ENCODE peak calls at places on chromosomes 12 and 14, in six cellular contexts. Z is RWPE2, M is colonic mucosa, L is cardiac muscle cell, T is heart right ventricle, J is Peyer's patch. I is an unnamed sample. For H3K27me3 and H3K36me3, the result is how much of the 10 kb centered on the place peaks cover.

GRCh38 chr12:69570545-69571399 is 14.5 kb upstream of the CCT2 start:
- DNase-seq in Z (no peak), M (peak), L (peak), T (no peak), J (no peak), I (peak)

GRCh38 chr12:77947746-77948145 is 117.1 kb downstream of the NAV3 start:
- DNase-seq in Z (no peak), M (no peak), L (no peak), T (no peak), J (no peak), I (no peak)

GRCh38 chr12:27505124-27505523 is 18.9 kb upstream of the PPFIBP1 start:
- DNase-seq in Z (no peak), M (no peak), L (peak), T (no peak), J (no peak), I (no peak)

GRCh38 chr14:105989746-105990302 is 463.4 kb downstream of the TMEM121 start:
- DNase-seq in Z (no peak), M (no peak), L (no peak), T (no peak), J (no peak), I (peak)

GRCh38 chr12:131831635-131832041 is 3.4 kb downstream of the MMP17 start:
- DNase-seq in Z (no peak), M (no peak), L (peak), T (no peak), J (peak), I (no peak)

GRCh38 chr12:108675792-108676191 is 42.1 kb upstream of the SELPLG start:
- DNase-seq in Z (no peak), M (no peak), L (no peak), T (no peak), J (no peak), I (no peak)

GRCh38 chr12:49825360-49825970 is 2.7 kb downstream of the NCKAP5L start:
- DNase-seq in Z (no peak), M (no peak), L (peak), T (no peak), J (no peak), I (no peak)

GRCh38 chr12:117897379-117898161 is 71.2 kb downstream of the KSR2 start:
- DNase-seq in Z (no peak), M (no peak), L (no peak), T (no peak), J (no peak), I (no peak)

GRCh38 chr14:58805057-58805456 is 167.3 kb downstream of the DACT1 start:
- DNase-seq in Z (no peak), M (no peak), L (peak), T (no peak), J (no peak), I (no peak)

GRCh38 chr12:57584050-57584449 is 6.9 kb upstream of the PIP4K2C start:
- DNase-seq in Z (no peak), M (no peak), L (no peak), T (no peak), J (no peak), I (no peak)

GRCh38 chr12:57549909-57550627 is at the start of gene KIF5A:
- DNase-seq in Z (no peak), M (no peak), L (no peak), T (no peak), J (no peak), I (no peak)

GRCh38 chr12:16854465-16854864 is 248.5 kb upstream of the LMO3 start:
- DNase-seq in Z (no peak), M (no peak), L (no peak), T (no peak), J (no peak), I (no peak)

GRCh38 chr14:89669209-89669608 is 252.2 kb upstream of the FOXN3 start:
- DNase-seq in Z (no peak), M (no peak), L (no peak), T (no peak), J (no peak), I (no peak)

GRCh38 chr12:75703131-75703530 is 191.7 kb upstream of the KRR1 start:
- DNase-seq in Z (no peak), M (no peak), L (no peak), T (no peak), J (no peak), I (no peak)

GRCh38 chr14:100698066-100698465 is 28.6 kb upstream of the DLK1 start:
- DNase-seq in Z (no peak), M (no peak), L (no peak), T (no peak), J (no peak), I (no peak)

GRCh38 chr14:104970231-104971068 is 7.7 kb downstream of the AHNAK2 start:
- DNase-seq in Z (peak), M (peak), L (peak), T (peak), J (no peak), I (no peak)

GRCh38 chr12:28222081-28222700 is 31.9 kb downstream of the CCDC91 start:
- DNase-seq in Z (no peak), M (no peak), L (no peak), T (no peak), J (no peak), I (no peak)

GRCh38 chr12:91851741-91852477 is 293.7 kb downstream of the BTG1 start:
- DNase-seq in Z (no peak), M (no peak), L (no peak), T (no peak), J (no peak), I (no peak)

GRCh38 chr14:56059054-56059453 is 59.2 kb upstream of the PELI2 start:
- DNase-seq in Z (no peak), M (no peak), L (peak), T (no peak), J (no peak), I (peak)

GRCh38 chr12:106452309-106452708 is 94.8 kb downstream of the POLR3B start:
- DNase-seq in Z (no peak), M (no peak), L (no peak), T (no peak), J (no peak), I (no peak)

GRCh38 chr12:9761407-9761736 is 671 bp upstream of the CD69 start:
- DNase-seq in Z (no peak), M (no peak), L (no peak), T (no peak), J (no peak), I (peak)

GRCh38 chr12:49998453-49998852 is 25.7 kb downstream of the AQP6 start:
- DNase-seq in Z (no peak), M (no peak), L (no peak), T (no peak), J (no peak), I (no peak)

GRCh38 chr12:97396989-97397388 is 65.6 kb upstream of the RMST start:
- DNase-seq in Z (no peak), M (no peak), L (no peak), T (no peak), J (no peak), I (no peak)

GRCh38 chr12:123952037-123952436 is 20.6 kb downstream of the CCDC92 start:
- DNase-seq in Z (no peak), M (no peak), L (no peak), T (no peak), J (no peak), I (no peak)

GRCh38 chr14:84065811-84066210 is 1464.1 kb upstream of the FLRT2 start:
- DNase-seq in Z (no peak), M (no peak), L (no peak), T (no peak), J (no peak), I (no peak)

GRCh38 chr14:93013368-93013719 is 90.4 kb downstream of the CHGA start:
- DNase-seq in Z (no peak), M (no peak), L (peak), T (no peak), J (no peak), I (no peak)

GRCh38 chr12:97899956-97900355 is 437.4 kb downstream of the RMST start:
- DNase-seq in Z (no peak), M (no peak), L (no peak), T (no peak), J (no peak), I (no peak)

GRCh38 chr12:115070313-115070712 is 386.3 kb upstream of the TBX3 start:
- DNase-seq in Z (no peak), M (no peak), L (no peak), T (no peak), J (no peak), I (no peak)

GRCh38 chr12:46915082-46915481 is 89.3 kb upstream of the SLC38A4 start:
- DNase-seq in Z (no peak), M (peak), L (peak), T (no peak), J (no peak), I (no peak)

GRCh38 chr14:90368946-90369721 is 27.7 kb upstream of the CALM1 start:
- DNase-seq in Z (no peak), M (peak), L (no peak), T (no peak), J (no peak), I (peak)

GRCh38 chr14:61891251-61891650 is 129.0 kb downstream of the SNAPC1 start:
- DNase-seq in Z (no peak), M (no peak), L (peak), T (no peak), J (no peak), I (no peak)

GRCh38 chr14:65412881-65413738 is 580 bp downstream of the FUT8 start:
- DNase-seq in Z (peak), M (peak), L (peak), T (no peak), J (peak), I (peak)

GRCh38 chr12:57149309-57149900 is 2.0 kb upstream of the LRP1-AS start:
- DNase-seq in Z (no peak), M (peak), L (peak), T (peak), J (peak), I (peak)

GRCh38 chr12:104072099-104072498 is 7.8 kb downstream of the HCFC2 start:
- DNase-seq in Z (no peak), M (no peak), L (no peak), T (no peak), J (no peak), I (no peak)

GRCh38 chr12:214005-214736 is at the start of gene SLC6A12:
- DNase-seq in Z (no peak), M (no peak), L (peak), T (no peak), J (no peak), I (peak)

GRCh38 chr14:22370084-22370847 is 218.8 kb downstream of the DAD1 start:
- DNase-seq in Z (no peak), M (no peak), L (peak), T (no peak), J (no peak), I (no peak)

GRCh38 chr12:121803861-121804416 is at the start of gene SETD1B:
- DNase-seq in Z (peak), M (peak), L (peak), T (peak), J (peak), I (peak)

GRCh38 chr14:67413806-67414769 is 2.1 kb upstream of the PLEK2 start:
- DNase-seq in Z (peak), M (no peak), L (peak), T (no peak), J (no peak), I (no peak)

DNA sequence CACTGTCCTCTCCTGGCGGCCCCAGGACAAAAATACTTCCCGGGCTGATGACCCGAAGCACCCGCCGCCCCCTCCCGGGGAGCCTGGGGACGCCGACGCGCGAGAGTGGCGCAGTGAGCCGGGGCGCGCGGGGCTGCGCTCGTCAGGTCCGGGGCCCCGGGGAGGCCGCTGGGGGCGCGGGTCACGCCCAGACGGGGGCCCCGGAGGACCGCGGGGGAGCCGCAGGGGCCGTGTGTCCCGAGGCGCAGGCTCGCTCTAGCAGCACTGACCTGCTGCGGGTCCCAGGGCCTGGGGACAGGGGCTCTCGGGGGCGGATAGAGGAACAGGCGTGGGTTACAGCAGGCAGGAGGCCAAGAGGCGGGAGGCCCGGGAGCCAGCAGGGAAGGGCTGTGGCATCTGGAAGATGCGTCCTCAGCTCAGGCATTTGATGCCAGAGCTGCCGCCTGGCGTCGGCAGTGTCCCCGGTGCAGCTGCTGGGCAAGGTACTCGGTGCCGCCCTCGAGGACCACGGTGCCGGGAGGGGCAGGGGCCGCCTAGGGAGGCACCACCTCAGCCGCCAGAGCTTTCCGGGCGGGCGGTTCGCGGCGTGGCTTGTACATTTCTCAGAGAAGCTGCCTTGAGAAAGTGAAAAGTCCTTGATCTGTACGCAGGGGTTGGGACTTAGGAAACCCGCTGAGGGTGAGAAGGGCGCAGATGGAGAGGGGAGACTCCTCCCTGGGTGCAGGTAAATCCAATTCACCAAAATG is 1.2 kb downstream of the WNT5B start:
- DNase-seq in Z (no peak), M (peak), L (peak), T (peak), J (peak), I (peak)
- H3K27me3 ChIP-seq in Z (under half), M (under half), L (under half), T (under half), J (under half), I (under half)

GRCh38 chr12:54000774-54001114 is 783 bp downstream of the HOXC9 start:
- DNase-seq in Z (no peak), M (no peak), L (no peak), T (no peak), J (no peak), I (no peak)
- H3K4me3 ChIP-seq in Z (peak), M (no peak), L (no peak), T (no peak), J (peak), I (no peak)

GRCh38 chr12:54412348-54412747 is 6.7 kb downstream of the ITGA5 start:
- DNase-seq in Z (no peak), M (no peak), L (no peak), T (no peak), J (no peak), I (no peak)

GRCh38 chr12:54412786-54413185 is 6.3 kb downstream of the ITGA5 start:
- DNase-seq in Z (no peak), M (no peak), L (no peak), T (no peak), J (no peak), I (no peak)

GRCh38 chr12:54411398-54412241 is 7.4 kb downstream of the ITGA5 start:
- DNase-seq in Z (peak), M (no peak), L (peak), T (peak), J (no peak), I (no peak)

GRCh38 chr12:54407183-54407905 is 11.7 kb downstream of the ITGA5 start:
- DNase-seq in Z (no peak), M (no peak), L (no peak), T (no peak), J (no peak), I (no peak)

DNA sequence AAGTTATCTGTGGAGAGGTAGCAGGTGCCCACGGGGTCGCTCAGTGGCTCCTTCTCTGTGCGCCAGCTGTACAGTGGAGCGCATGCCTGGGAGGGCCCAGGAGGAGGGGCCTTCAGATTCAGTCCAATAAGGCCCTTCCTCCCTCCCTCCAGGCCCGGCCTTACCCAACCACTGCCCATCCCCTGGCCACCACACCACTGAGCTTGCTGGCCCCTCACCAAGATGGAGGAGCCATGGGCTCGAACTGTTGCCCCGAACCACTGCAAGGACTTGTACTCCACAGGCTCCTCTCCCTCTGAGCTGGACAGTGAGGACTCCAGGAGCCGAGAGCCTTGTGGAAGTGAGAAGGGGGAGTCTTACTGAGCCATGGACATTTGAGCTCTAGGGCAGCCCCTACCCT is 9.8 kb downstream of the ITGA5 start:
- DNase-seq in Z (no peak), M (no peak), L (no peak), T (no peak), J (no peak), I (no peak)
- H3K36me3 ChIP-seq in Z (half or more), M (under half), L (under half), T (under half), J (under half), I (under half)

DNA sequence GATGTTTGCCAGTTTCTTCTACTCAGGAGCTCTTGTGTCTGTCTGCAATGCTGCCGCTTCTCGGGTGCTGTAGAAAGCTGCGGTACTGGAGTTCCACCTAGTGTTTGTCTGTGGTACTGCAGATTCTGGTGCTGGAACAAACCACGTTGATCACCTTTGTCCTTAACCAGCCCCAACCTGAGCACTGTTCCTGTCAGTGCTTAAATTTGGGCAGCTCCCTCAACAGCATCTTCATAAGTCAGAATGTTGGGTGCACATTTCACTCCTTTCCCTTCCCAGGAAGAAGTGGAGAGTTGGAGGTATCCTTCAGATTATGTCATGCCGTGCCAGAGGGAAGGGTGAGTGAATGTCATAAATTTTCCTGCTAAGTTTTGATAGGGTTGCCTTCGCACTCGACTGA is 48.7 kb upstream of the LALBA start:
- DNase-seq in Z (no peak), M (peak), L (peak), T (peak), J (peak), I (peak)
- H3K27me3 ChIP-seq in Z (under half), M (under half), L (under half), T (under half), J (under half), I (under half)

GRCh38 chr14:39113685-39114072 is 444 bp upstream of the GEMIN2 start:
- DNase-seq in Z (no peak), M (no peak), L (no peak), T (no peak), J (no peak), I (no peak)
- H3K4me3 ChIP-seq in Z (peak), M (peak), L (peak), T (peak), J (peak), I (peak)

DNA sequence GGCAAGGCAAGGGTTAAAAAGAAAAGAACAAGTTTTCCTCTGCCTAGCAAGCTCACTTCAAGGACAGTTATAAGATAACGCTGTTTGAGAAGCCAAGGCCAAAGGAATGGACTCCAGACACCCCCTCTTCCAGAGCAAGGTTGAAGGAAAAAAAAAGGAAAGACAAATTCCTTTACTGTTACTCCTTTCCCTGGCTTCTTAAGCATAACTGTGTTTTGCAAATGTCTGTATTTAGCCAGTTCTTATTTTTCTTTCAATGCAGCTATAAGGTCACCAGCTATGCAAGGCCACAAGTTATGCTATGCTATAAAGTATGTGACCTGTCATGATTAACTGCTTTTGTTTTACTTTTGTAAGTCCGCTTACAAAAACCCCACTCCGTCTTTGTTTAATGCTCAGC is 26.6 kb downstream of the ZNF410 start:
- DNase-seq in Z (no peak), M (no peak), L (peak), T (no peak), J (no peak), I (no peak)
- H3K36me3 ChIP-seq in Z (half or more), M (under half), L (under half), T (under half), J (half or more), I (under half)

DNA sequence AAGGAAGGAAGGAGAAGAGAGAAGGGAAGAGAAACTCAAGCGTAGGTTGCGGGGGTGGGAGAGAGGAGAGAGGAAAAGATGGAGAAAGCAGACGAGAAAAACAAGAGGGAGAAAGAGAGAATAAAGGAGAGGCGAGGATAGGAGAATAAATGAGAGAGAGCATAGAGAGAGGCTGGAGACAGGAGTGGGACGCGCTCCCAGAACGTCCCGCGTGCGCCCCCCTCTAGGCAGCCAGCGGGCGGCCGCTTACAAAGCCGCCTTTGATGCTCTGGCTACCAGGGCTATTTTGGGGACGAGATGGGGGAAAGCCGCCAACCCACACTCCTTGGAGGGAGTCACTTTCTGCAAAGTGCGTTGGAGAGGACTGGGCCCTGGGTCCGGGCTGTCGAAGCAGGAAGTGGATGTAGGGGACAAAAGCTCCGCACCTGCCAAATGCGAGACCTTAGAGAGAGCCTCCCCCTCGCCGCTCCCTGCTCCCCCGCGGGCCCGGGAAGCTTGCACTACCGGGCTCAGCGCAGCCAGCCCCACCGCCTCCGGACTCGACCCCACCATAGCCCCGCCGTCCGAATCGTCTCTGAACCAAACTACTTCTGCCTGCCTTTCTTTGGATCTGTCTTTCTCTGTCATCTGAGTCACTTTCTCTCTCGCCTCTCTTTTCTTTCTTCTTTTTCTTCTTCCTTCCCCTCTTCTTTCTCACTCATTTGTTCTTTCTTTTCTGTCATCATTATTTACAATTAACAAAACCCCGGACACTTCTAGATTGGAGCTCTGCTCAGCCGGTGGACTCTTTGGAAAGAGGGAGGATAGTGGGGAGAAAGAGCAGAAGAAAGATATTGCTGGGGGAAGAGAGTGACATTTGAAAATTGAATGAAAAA is 8.0 kb downstream of the ASCL1 start:
- DNase-seq in Z (no peak), M (no peak), L (no peak), T (no peak), J (no peak), I (no peak)
- H3K27me3 ChIP-seq in Z (half or more), M (half or more), L (half or more), T (half or more), J (under half), I (under half)

GRCh38 chr12:111887916-111888745 is 46.1 kb downstream of the MAPKAPK5 start:
- DNase-seq in Z (no peak), M (no peak), L (no peak), T (no peak), J (no peak), I (peak)
- H3K4me3 ChIP-seq in Z (no peak), M (no peak), L (no peak), T (no peak), J (no peak), I (no peak)

GRCh38 chr12:6535960-6536847 is 1.9 kb downstream of the GAPDH start:
- DNase-seq in Z (no peak), M (no peak), L (no peak), T (no peak), J (no peak), I (peak)
- H3K36me3 ChIP-seq in Z (half or more), M (under half), L (under half), T (under half), J (under half), I (under half)